ENCODE peak calls at places on chromosomes 1 and 21, in four cellular contexts. H is HCT116, R is fibroblast of lung, K is SK-N-MC. P is an unnamed sample. For H3K9me3, the result is how much of the 10 kb centered on the place peaks cover.

GRCh38 chr1:207644852-207645631 is at the start of gene CR1L:
- DNase-seq in H (no peak), R (peak), K (no peak), P (peak)

GRCh38 chr1:11886986-11887665 is 28.4 kb upstream of the NPPB start:
- DNase-seq in H (no peak), R (no peak), K (no peak), P (no peak)

GRCh38 chr21:18244721-18245486 is at the start of gene CHODL:
- DNase-seq in H (no peak), R (peak), K (no peak), P (no peak)

GRCh38 chr1:115088871-115089442 is 346 bp downstream of the TSPAN2 start:
- DNase-seq in H (no peak), R (no peak), K (no peak), P (no peak)

GRCh38 chr1:208219659-208220282 is 24.4 kb downstream of the PLXNA2 start:
- DNase-seq in H (no peak), R (peak), K (no peak), P (peak)

GRCh38 chr1:215569987-215570824 is 3.1 kb downstream of the KCTD3 start:
- DNase-seq in H (no peak), R (no peak), K (no peak), P (peak)

GRCh38 chr1:13699510-13699909 is 478 bp upstream of the PRDM2 start:
- DNase-seq in H (no peak), R (peak), K (no peak), P (no peak)

GRCh38 chr1:43844114-43844513 is 89.5 kb upstream of the ARTN start:
- DNase-seq in H (no peak), R (peak), K (no peak), P (no peak)

GRCh38 chr1:70142120-70142519 is 63.3 kb downstream of the LRRC40 start:
- DNase-seq in H (no peak), R (peak), K (no peak), P (no peak)

GRCh38 chr21:41736423-41736822 is 30.4 kb downstream of the RIPK4 start:
- DNase-seq in H (no peak), R (no peak), K (no peak), P (no peak)
- H3K9me3 ChIP-seq in H (under half), R (under half), K (under half), P (under half)

DNA sequence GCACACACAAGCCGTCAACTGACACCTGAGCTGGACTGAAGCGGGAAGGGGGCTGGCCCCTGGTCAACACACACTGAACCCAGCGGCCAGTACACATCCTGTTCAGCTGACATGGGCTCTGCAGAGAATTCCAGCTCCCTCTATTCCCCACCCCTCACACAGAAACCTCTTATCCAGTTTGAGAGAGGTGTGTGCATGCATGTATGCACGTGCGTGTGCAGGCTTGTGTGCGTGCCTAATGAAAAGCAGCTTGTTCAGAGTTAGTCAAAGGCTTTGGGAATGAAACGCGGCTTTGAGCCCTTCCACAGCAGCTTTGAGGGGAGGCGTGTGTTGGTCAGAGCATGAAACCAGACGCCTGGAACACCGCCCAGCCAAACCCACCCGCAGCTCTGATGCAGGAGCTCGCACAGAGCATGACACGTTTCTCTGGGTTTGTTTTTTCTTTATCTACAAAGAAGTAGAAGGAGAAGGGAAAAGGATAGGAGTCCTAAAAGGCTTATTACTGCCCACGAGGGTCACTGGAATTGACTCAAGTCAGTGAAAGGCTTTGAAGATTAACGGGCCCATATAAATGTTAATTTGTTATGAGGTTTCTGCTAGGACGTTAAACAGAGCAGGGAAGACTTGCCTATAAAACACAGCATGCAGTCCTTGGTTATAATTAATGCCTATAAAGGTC is 184.2 kb downstream of the ETS2 start:
- DNase-seq in H (no peak), R (peak), K (no peak), P (peak)
- H3K9ac ChIP-seq in H (no peak), R (no peak), K (no peak), P (no peak)

GRCh38 chr1:156657161-156657970 is 15.4 kb downstream of the BCAN start:
- DNase-seq in H (no peak), R (peak), K (no peak), P (peak)
- H3K4me3 ChIP-seq in H (peak), R (peak), K (peak), P (peak)

GRCh38 chr1:89923517-89923916 is 71.4 kb upstream of the ZNF326 start:
- DNase-seq in H (no peak), R (no peak), K (no peak), P (no peak)
- H3K9me3 ChIP-seq in H (under half), R (under half), K (under half), P (under half)

GRCh38 chr1:6872573-6873261 is 87.5 kb downstream of the CAMTA1 start:
- DNase-seq in H (no peak), R (peak), K (no peak), P (peak)
- H3K9ac ChIP-seq in H (no peak), R (no peak), K (no peak), P (no peak)

DNA sequence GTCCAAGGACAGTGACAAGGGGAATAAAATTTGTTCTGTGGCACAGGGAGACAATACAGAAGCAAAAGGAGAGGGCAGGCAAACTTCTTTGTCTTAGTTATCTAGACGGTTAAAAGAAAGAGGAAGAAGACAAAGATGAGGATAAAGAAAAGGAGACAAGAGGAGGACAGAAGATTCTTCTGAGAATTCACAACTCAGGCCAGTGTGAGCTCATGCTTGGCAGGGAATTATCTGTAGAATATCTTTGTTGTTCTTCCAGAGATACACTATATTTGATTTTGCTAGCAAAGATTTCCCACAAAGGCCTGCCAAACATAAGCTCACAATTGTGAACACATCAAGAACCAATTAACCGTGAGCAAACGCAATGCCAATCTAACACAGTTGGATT is 21.4 kb downstream of the SLC16A1 start:
- DNase-seq in H (no peak), R (no peak), K (no peak), P (peak)
- H3K4me3 ChIP-seq in H (no peak), R (no peak), K (no peak), P (no peak)

GRCh38 chr1:2830761-2831425 is 29.4 kb upstream of the TTC34 start:
- DNase-seq in H (no peak), R (no peak), K (no peak), P (no peak)
- H3K9me3 ChIP-seq in H (under half), R (under half), K (under half), P (under half)

GRCh38 chr1:165893507-165893906 is 66.1 kb downstream of the UCK2 start:
- DNase-seq in H (no peak), R (no peak), K (no peak), P (no peak)

GRCh38 chr1:165896277-165896676 is 68.9 kb downstream of the UCK2 start:
- DNase-seq in H (no peak), R (peak), K (no peak), P (peak)

GRCh38 chr1:165897326-165898303 is 70.2 kb downstream of the UCK2 start:
- DNase-seq in H (no peak), R (peak), K (no peak), P (peak)

GRCh38 chr1:165894591-165894990 is 67.2 kb downstream of the UCK2 start:
- DNase-seq in H (no peak), R (peak), K (no peak), P (no peak)

GRCh38 chr1:165895451-165895871 is 68.0 kb downstream of the UCK2 start:
- DNase-seq in H (no peak), R (peak), K (no peak), P (peak)
- H3K9ac ChIP-seq in H (no peak), R (no peak), K (no peak), P (peak)

DNA sequence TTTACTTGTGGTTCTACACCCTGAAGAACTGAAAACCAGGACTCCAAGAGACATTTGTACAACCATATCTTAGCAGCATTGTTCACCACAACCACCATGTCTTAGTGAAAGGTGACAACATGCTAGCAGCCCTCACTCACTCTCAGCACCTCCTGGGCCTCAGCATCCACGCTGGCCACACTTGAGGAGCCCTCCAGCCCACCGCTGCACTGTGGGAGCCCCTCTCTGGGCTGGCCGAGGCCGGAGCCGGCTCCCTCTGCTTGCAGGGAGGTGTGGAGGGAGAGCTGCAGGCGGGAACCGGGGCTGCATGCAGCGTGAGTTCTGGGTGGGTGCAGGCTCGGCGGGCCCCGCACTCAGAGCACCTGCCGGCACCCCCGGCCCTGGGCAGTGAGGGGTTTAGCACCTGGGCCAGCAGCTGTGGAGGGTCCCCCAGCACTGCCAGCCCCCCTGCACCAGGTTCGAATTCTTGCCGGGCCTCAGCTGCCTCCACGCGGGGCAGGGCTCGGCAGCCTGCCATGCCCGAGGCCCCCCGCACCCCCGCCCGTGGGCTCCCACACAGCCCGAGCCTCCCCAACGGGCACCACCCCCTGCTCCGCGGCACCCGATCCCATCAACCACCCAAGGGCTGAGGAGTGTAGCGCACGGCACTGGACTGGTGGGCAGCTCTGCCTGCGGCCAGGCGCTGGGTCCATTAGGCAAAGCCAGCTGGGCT is 9.2 kb downstream of the C1orf159 start:
- DNase-seq in H (no peak), R (no peak), K (no peak), P (no peak)
- H3K4me3 ChIP-seq in H (no peak), R (no peak), K (no peak), P (no peak)

DNA sequence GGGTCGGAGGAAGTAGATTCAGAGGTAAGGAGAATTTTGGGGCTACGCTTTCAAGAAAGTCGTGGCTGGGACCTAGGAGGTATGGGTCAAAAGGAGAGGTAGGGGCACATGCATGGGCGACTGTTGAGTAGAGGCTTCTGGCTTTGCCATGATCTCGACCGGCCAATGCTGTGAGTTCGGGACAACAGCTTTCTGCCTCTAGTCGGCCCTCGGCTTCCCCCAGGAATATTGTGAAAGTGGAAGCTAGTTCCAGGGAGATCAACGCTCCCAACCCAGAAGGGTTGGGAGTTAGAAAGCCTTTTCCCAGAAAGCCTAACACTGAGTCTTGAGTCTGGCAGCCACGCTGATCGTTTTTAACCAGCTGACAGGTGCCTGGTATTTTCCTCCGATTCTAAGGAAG is 69.0 kb downstream of the ZNF678 start:
- DNase-seq in H (no peak), R (no peak), K (no peak), P (no peak)
- H3K9me3 ChIP-seq in H (under half), R (under half), K (under half), P (half or more)